ENCODE peak calls at places on chromosomes 12 and 14, in eight cellular contexts. J, Z, N, W, T, M, I and S are unnamed samples.

GRCh38 chr14:93049867-93050331 is 65.8 kb downstream of the ITPK1 start:
- DNase-seq in T (no peak), Z (no peak), J (no peak), I (no peak), N (no peak), M (no peak), W (no peak), S (no peak)

GRCh38 chr12:49548822-49549648 is 10.2 kb downstream of the KCNH3 start:
- DNase-seq in I (peak; percentile 67), Z (no peak), W (no peak), T (no peak), M (no peak), J (no peak), N (no peak), S (no peak)

GRCh38 chr12:124026755-124027745 is 54.0 kb downstream of the ZNF664 start:
- DNase-seq in N (peak; percentile 42), W (no peak), M (peak; percentile 51), J (peak; percentile 52), I (no peak), Z (no peak), T (no peak), S (no peak)

GRCh38 chr14:63426838-63427237 is 108.1 kb upstream of the GPHB5 start:
- DNase-seq in T (no peak), N (no peak), M (no peak), W (no peak), I (no peak), Z (no peak), J (no peak), S (no peak)

GRCh38 chr12:62763827-62764226 is 171.1 kb downstream of the PPM1H start:
- DNase-seq in N (no peak), T (no peak), Z (no peak), J (no peak), M (no peak), W (no peak), I (no peak), S (no peak)

GRCh38 chr14:66649515-66649914 is 141.6 kb downstream of the GPHN start:
- DNase-seq in M (no peak), T (no peak), N (no peak), Z (peak; percentile 81), J (no peak), I (no peak), W (no peak), S (no peak)

GRCh38 chr14:90137807-90138206 is 76.0 kb downstream of the KCNK13 start:
- DNase-seq in W (no peak), Z (no peak), M (no peak), J (peak; percentile 63), N (no peak), T (no peak), I (no peak), S (no peak)

GRCh38 chr14:31127690-31128089 is 79.9 kb downstream of the HECTD1 start:
- DNase-seq in W (no peak), N (no peak), M (no peak), T (no peak), I (no peak), Z (no peak), J (no peak), S (no peak)

GRCh38 chr14:62645649-62646048 is 399.6 kb downstream of the KCNH5 start:
- DNase-seq in T (no peak), Z (no peak), N (no peak), W (no peak), I (no peak), J (no peak), M (no peak), S (no peak)

GRCh38 chr12:80271770-80272169 is 172.3 kb upstream of the PTPRQ start:
- DNase-seq in T (no peak), J (no peak), M (no peak), I (no peak), W (no peak), N (peak; percentile 33), Z (no peak), S (no peak)

GRCh38 chr14:91413547-91414474 is 3.8 kb downstream of the CCDC88C start:
- DNase-seq in I (no peak), J (no peak), W (no peak), N (no peak), M (no peak), T (no peak), Z (peak; percentile 82), S (peak; percentile 81)